ENCODE peak calls at places on chromosomes 6 and 20, in eight cellular contexts. One of them, this sample, is unnamed.

GRCh38 chr6:112040933-112041332 is 13.0 kb upstream of the CCN6 start:
- DNase-seq in ovary: no peak
- DNase-seq in body of pancreas: no peak
- DNase-seq in sigmoid colon: no peak
- DNase-seq in Peyer's patch: no peak
- DNase-seq in H54: no peak
- DNase-seq in uterus: no peak
- DNase-seq in HCT116: no peak
- DNase-seq in this sample: no peak

GRCh38 chr6:23031986-23032385 is 462.6 kb downstream of the HDGFL1 start:
- DNase-seq in ovary: no peak
- DNase-seq in body of pancreas: no peak
- DNase-seq in sigmoid colon: no peak
- DNase-seq in Peyer's patch: no peak
- DNase-seq in H54: no peak
- DNase-seq in uterus: no peak
- DNase-seq in HCT116: no peak
- DNase-seq in this sample: no peak

GRCh38 chr20:63116412-63117106 is 99.4 kb downstream of the YTHDF1 start:
- DNase-seq in ovary: no peak
- DNase-seq in body of pancreas: no peak
- DNase-seq in sigmoid colon: no peak
- DNase-seq in Peyer's patch: no peak
- DNase-seq in H54: no peak
- DNase-seq in uterus: no peak
- DNase-seq in HCT116: no peak
- DNase-seq in this sample: peak; percentile 40

GRCh38 chr6:5279891-5280338 is 18.6 kb downstream of the FARS2 start:
- DNase-seq in ovary: no peak
- DNase-seq in body of pancreas: no peak
- DNase-seq in sigmoid colon: no peak
- DNase-seq in Peyer's patch: no peak
- DNase-seq in H54: no peak
- DNase-seq in uterus: no peak
- DNase-seq in HCT116: no peak
- DNase-seq in this sample: no peak

GRCh38 chr6:152023613-152024012 is 216.1 kb downstream of the ESR1 start:
- DNase-seq in ovary: no peak
- DNase-seq in body of pancreas: no peak
- DNase-seq in sigmoid colon: no peak
- DNase-seq in Peyer's patch: no peak
- DNase-seq in H54: no peak
- DNase-seq in uterus: no peak
- DNase-seq in HCT116: no peak
- DNase-seq in this sample: no peak

GRCh38 chr6:5084787-5085637 is at the start of gene PPP1R3G:
- DNase-seq in ovary: peak; percentile 46
- DNase-seq in body of pancreas: no peak
- DNase-seq in sigmoid colon: peak; percentile 86
- DNase-seq in Peyer's patch: peak; percentile 55
- DNase-seq in H54: peak; percentile 44
- DNase-seq in uterus: peak; percentile 71
- DNase-seq in HCT116: no peak
- DNase-seq in this sample: peak; percentile 41

GRCh38 chr6:14542670-14543366 is 425.2 kb downstream of the CD83 start:
- DNase-seq in ovary: no peak
- DNase-seq in body of pancreas: no peak
- DNase-seq in sigmoid colon: no peak
- DNase-seq in Peyer's patch: peak; percentile 63
- DNase-seq in H54: peak; percentile 44
- DNase-seq in uterus: no peak
- DNase-seq in HCT116: peak; percentile 29
- DNase-seq in this sample: no peak

GRCh38 chr6:6952484-6952883 is 155.3 kb upstream of the RREB1 start:
- DNase-seq in ovary: no peak
- DNase-seq in body of pancreas: no peak
- DNase-seq in sigmoid colon: no peak
- DNase-seq in Peyer's patch: no peak
- DNase-seq in H54: no peak
- DNase-seq in uterus: no peak
- DNase-seq in HCT116: no peak
- DNase-seq in this sample: no peak

GRCh38 chr6:42088101-42088591 is 37.8 kb downstream of the TAF8 start:
- DNase-seq in ovary: no peak
- DNase-seq in body of pancreas: no peak
- DNase-seq in sigmoid colon: no peak
- DNase-seq in Peyer's patch: no peak
- DNase-seq in H54: peak; percentile 72
- DNase-seq in uterus: no peak
- DNase-seq in HCT116: no peak
- DNase-seq in this sample: no peak

GRCh38 chr6:129321303-129321702 is 388.7 kb downstream of the ARHGAP18 start:
- DNase-seq in ovary: no peak
- DNase-seq in body of pancreas: no peak
- DNase-seq in sigmoid colon: no peak
- DNase-seq in Peyer's patch: no peak
- DNase-seq in H54: no peak
- DNase-seq in uterus: no peak
- DNase-seq in HCT116: no peak
- DNase-seq in this sample: no peak

GRCh38 chr6:76466286-76466685 is 393.8 kb upstream of the IMPG1 start:
- DNase-seq in ovary: no peak
- DNase-seq in body of pancreas: no peak
- DNase-seq in sigmoid colon: no peak
- DNase-seq in Peyer's patch: no peak
- DNase-seq in H54: no peak
- DNase-seq in uterus: no peak
- DNase-seq in HCT116: no peak
- DNase-seq in this sample: no peak
- TF ChIP-seq POLR2A in ovary: no peak
- TF ChIP-seq POLR2A in body of pancreas: no peak
- TF ChIP-seq POLR2A in sigmoid colon: no peak
- TF ChIP-seq POLR2A in Peyer's patch: no peak
- TF ChIP-seq POLR2A in H54: no peak
- TF ChIP-seq POLR2A in uterus: no peak
- TF ChIP-seq POLR2A in HCT116: no peak
- TF ChIP-seq POLR2A in this sample: no peak

GRCh38 chr6:29976588-29977424 is 34.5 kb downstream of the HLA-A start:
- DNase-seq in ovary: peak; percentile 84
- DNase-seq in body of pancreas: peak; percentile 85
- DNase-seq in sigmoid colon: peak; percentile 92
- DNase-seq in Peyer's patch: peak; percentile 91
- DNase-seq in H54: peak; percentile 70
- DNase-seq in uterus: peak; percentile 90
- DNase-seq in HCT116: peak; percentile 57
- DNase-seq in this sample: peak; percentile 76
- TF ChIP-seq POLR2A in ovary: peak; percentile 51
- TF ChIP-seq POLR2A in body of pancreas: peak; percentile 45
- TF ChIP-seq POLR2A in sigmoid colon: peak; percentile 62
- TF ChIP-seq POLR2A in Peyer's patch: peak; percentile 70
- TF ChIP-seq POLR2A in H54: peak; percentile 32
- TF ChIP-seq POLR2A in uterus: peak; percentile 43
- TF ChIP-seq POLR2A in HCT116: no peak
- TF ChIP-seq POLR2A in this sample: no peak

GRCh38 chr20:21503345-21503744 is 10.5 kb downstream of the NKX2-2 start:
- DNase-seq in ovary: no peak
- DNase-seq in body of pancreas: no peak
- DNase-seq in sigmoid colon: no peak
- DNase-seq in Peyer's patch: no peak
- DNase-seq in H54: peak; percentile 90
- DNase-seq in uterus: no peak
- DNase-seq in HCT116: no peak
- DNase-seq in this sample: no peak

GRCh38 chr20:21507275-21508229 is 6.3 kb downstream of the NKX2-2 start:
- DNase-seq in ovary: no peak
- DNase-seq in body of pancreas: no peak
- DNase-seq in sigmoid colon: no peak
- DNase-seq in Peyer's patch: no peak
- DNase-seq in H54: no peak
- DNase-seq in uterus: no peak
- DNase-seq in HCT116: no peak
- DNase-seq in this sample: no peak

GRCh38 chr20:21504323-21504722 is 9.5 kb downstream of the NKX2-2 start:
- DNase-seq in ovary: no peak
- DNase-seq in body of pancreas: no peak
- DNase-seq in sigmoid colon: no peak
- DNase-seq in Peyer's patch: no peak
- DNase-seq in H54: no peak
- DNase-seq in uterus: no peak
- DNase-seq in HCT116: no peak
- DNase-seq in this sample: no peak

GRCh38 chr20:21505810-21506530 is 7.9 kb downstream of the NKX2-2 start:
- DNase-seq in ovary: no peak
- DNase-seq in body of pancreas: peak; percentile 48
- DNase-seq in sigmoid colon: no peak
- DNase-seq in Peyer's patch: peak; percentile 53
- DNase-seq in H54: no peak
- DNase-seq in uterus: no peak
- DNase-seq in HCT116: peak; percentile 44
- DNase-seq in this sample: peak; percentile 68

GRCh38 chr20:21505161-21505809 is 8.6 kb downstream of the NKX2-2 start:
- DNase-seq in ovary: no peak
- DNase-seq in body of pancreas: peak; percentile 71
- DNase-seq in sigmoid colon: no peak
- DNase-seq in Peyer's patch: peak; percentile 80
- DNase-seq in H54: peak; percentile 85
- DNase-seq in uterus: peak; percentile 41
- DNase-seq in HCT116: peak; percentile 28
- DNase-seq in this sample: peak; percentile 75
- TF ChIP-seq POLR2A in ovary: no peak
- TF ChIP-seq POLR2A in body of pancreas: no peak
- TF ChIP-seq POLR2A in sigmoid colon: no peak
- TF ChIP-seq POLR2A in Peyer's patch: no peak
- TF ChIP-seq POLR2A in H54: no peak
- TF ChIP-seq POLR2A in uterus: no peak
- TF ChIP-seq POLR2A in HCT116: no peak
- TF ChIP-seq POLR2A in this sample: no peak

DNA sequence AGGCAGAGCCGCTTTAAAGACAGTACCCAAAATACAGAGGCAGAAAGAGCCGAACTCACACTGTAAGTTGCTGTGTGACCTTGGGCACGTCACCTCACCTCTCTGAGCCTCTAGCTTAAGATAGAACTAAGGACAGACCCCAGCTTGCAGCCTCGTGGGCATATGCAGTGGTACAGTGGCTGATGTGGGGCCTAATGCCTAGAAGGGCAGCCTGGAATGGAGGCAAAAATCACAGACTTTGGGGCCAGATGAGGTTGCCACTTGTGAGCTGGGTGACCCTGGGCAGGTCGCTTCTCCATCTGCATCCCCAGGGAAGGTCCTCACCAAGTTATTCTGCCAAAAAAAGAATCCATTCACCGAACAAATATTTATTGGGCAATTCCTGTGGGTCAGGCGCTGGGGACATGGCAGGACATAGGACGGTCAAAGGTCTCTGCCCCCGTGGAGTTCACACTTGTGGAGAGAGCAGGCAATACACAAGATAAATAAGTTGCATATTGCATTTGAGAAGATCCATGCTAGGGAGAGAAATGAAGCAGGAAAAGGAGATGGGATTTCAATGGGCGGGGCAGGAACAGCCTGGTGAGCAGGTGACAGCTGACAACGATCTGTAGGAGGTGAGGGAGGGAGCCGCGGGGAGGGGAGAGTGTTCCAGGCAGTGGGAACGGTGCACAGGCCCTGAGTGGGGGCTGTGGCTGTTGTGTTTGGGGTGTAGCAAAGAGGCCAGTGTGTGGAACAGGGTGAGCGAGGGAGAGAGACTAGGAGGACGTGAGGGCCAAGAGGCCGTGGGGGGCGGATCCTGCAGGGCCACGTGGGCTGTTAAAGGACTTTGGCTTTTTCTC is 115.2 kb downstream of the CEBPB start:
- DNase-seq in ovary: peak; percentile 71
- DNase-seq in body of pancreas: no peak
- DNase-seq in sigmoid colon: peak; percentile 93
- DNase-seq in Peyer's patch: peak; percentile 82
- DNase-seq in H54: no peak
- DNase-seq in uterus: peak; percentile 73
- DNase-seq in HCT116: no peak
- DNase-seq in this sample: no peak
- TF ChIP-seq POLR2A in ovary: no peak
- TF ChIP-seq POLR2A in body of pancreas: no peak
- TF ChIP-seq POLR2A in sigmoid colon: peak; percentile 19
- TF ChIP-seq POLR2A in Peyer's patch: no peak
- TF ChIP-seq POLR2A in H54: no peak
- TF ChIP-seq POLR2A in uterus: no peak
- TF ChIP-seq POLR2A in HCT116: no peak
- TF ChIP-seq POLR2A in this sample: no peak

DNA sequence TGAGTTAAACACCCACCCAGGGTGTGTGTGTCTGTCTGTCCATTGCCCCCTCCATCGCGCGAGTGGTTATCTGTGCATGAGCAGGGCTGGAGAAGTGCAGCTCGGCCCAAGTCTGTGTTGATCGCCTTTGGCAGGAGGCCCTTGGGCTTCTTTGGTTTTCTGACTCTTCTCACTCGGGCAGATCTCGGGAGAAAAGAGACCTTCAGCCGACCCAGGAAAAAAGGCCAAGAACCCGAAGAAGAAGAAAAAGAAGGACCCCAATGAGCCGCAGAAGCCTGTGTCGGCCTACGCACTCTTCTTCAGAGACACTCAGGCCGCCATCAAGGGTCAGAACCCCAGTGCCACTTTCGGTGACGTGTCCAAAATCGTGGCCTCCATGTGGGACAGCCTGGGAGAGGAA is 132.9 kb downstream of the JPH2 start:
- DNase-seq in ovary: no peak
- DNase-seq in body of pancreas: no peak
- DNase-seq in sigmoid colon: peak; percentile 40
- DNase-seq in Peyer's patch: no peak
- DNase-seq in H54: no peak
- DNase-seq in uterus: no peak
- DNase-seq in HCT116: no peak
- DNase-seq in this sample: no peak
- TF ChIP-seq POLR2A in ovary: no peak
- TF ChIP-seq POLR2A in body of pancreas: no peak
- TF ChIP-seq POLR2A in sigmoid colon: no peak
- TF ChIP-seq POLR2A in Peyer's patch: no peak
- TF ChIP-seq POLR2A in H54: no peak
- TF ChIP-seq POLR2A in uterus: no peak
- TF ChIP-seq POLR2A in HCT116: no peak
- TF ChIP-seq POLR2A in this sample: no peak